ENCODE peak calls at places on chromosomes 13 and 19, in seven cellular contexts. N is upper lobe of left lung, D is adrenal gland, L is upper lobe of right lung, E is dorsolateral prefrontal cortex, Y is heart right ventricle, G is psoas muscle. F is an unnamed sample. For H3K27me3, the result is how much of the 10 kb centered on the place peaks cover.

GRCh38 chr19:14175351-14175792 is 30.6 kb downstream of the ADGRL1 start:
- DNase-seq in N (no peak), D (no peak), G (no peak), Y (no peak), E (no peak), L (no peak), F (no peak)

GRCh38 chr13:51154029-51154555 is 43.0 kb upstream of the C13orf42 start:
- DNase-seq in Y (no peak), N (no peak), G (no peak), E (no peak), L (no peak), D (peak), F (no peak)

GRCh38 chr19:52659013-52659412 is 20.9 kb upstream of the ZNF83 start:
- DNase-seq in D (no peak), N (no peak), Y (no peak), E (no peak), G (no peak), L (no peak), F (no peak)

GRCh38 chr19:3471954-3472655 is 8.2 kb downstream of the SMIM24 start:
- DNase-seq in E (no peak), G (peak), D (no peak), L (peak), Y (peak), N (no peak), F (peak)

GRCh38 chr19:18985257-18985656 is 44.2 kb upstream of the HOMER3 start:
- DNase-seq in Y (no peak), E (no peak), G (no peak), L (no peak), D (peak), N (peak), F (no peak)

GRCh38 chr13:87680298-87680697 is 9.1 kb downstream of the SLITRK5 start:
- DNase-seq in D (no peak), Y (no peak), E (no peak), N (no peak), G (no peak), L (no peak), F (no peak)

GRCh38 chr13:74325106-74325505 is 190.9 kb upstream of the KLF12 start:
- DNase-seq in D (peak), Y (no peak), E (no peak), G (no peak), L (no peak), N (no peak), F (no peak)

GRCh38 chr19:33552191-33552927 is 30.8 kb upstream of the PEPD start:
- DNase-seq in L (peak), Y (no peak), D (no peak), E (peak), G (no peak), N (no peak), F (no peak)

GRCh38 chr19:46159418-46159817 is 11.4 kb downstream of the IGFL2 start:
- DNase-seq in D (no peak), E (no peak), Y (no peak), G (no peak), N (no peak), L (no peak), F (no peak)

GRCh38 chr19:16062789-16063188 is 13.5 kb upstream of the TPM4 start:
- DNase-seq in E (no peak), N (peak), L (peak), Y (peak), G (peak), D (peak), F (peak)

GRCh38 chr19:54600228-54600627 is 6.8 kb downstream of the LILRA1 start:
- DNase-seq in G (no peak), E (no peak), N (no peak), Y (no peak), L (no peak), D (no peak), F (no peak)

GRCh38 chr19:53540091-53540490 is 2.1 kb downstream of the ZNF331 start:
- DNase-seq in Y (no peak), D (no peak), L (no peak), E (no peak), G (no peak), N (no peak), F (no peak)

GRCh38 chr19:9362905-9363304 is at the start of gene ZNF177:
- DNase-seq in G (no peak), D (no peak), Y (no peak), N (no peak), E (peak), L (no peak), F (no peak)

GRCh38 chr19:4636151-4636717 is 3.1 kb upstream of the TNFAIP8L1 start:
- DNase-seq in Y (peak), N (peak), L (peak), G (peak), D (peak), E (no peak), F (peak)

GRCh38 chr19:3006075-3006767 is 22.9 kb downstream of the TLE2 start:
- DNase-seq in L (no peak), E (no peak), D (no peak), N (no peak), G (no peak), Y (no peak), F (no peak)

GRCh38 chr19:58545286-58546068 is 1.6 kb downstream of the TRIM28 start:
- DNase-seq in D (no peak), Y (no peak), E (no peak), G (no peak), N (no peak), L (no peak), F (no peak)

GRCh38 chr19:35757231-35757748 is 461 bp upstream of the HSPB6 start:
- DNase-seq in L (peak), N (peak), Y (peak), G (peak), E (peak), D (peak), F (no peak)

GRCh38 chr19:45172611-45173208 is 5.3 kb downstream of the TRAPPC6A start:
- DNase-seq in Y (no peak), G (no peak), N (no peak), L (no peak), E (no peak), D (no peak), F (no peak)

GRCh38 chr13:27960362-27961226 is 8.5 kb downstream of the CDX2 start:
- DNase-seq in G (peak), D (peak), E (no peak), Y (peak), L (peak), N (peak), F (no peak)

GRCh38 chr13:101452519-101453485 is at the start of gene ITGBL1:
- DNase-seq in D (no peak), G (peak), L (no peak), Y (peak), N (no peak), E (no peak), F (no peak)

GRCh38 chr13:102814025-102814607 is 15.2 kb downstream of the BIVM start:
- DNase-seq in E (no peak), L (no peak), N (no peak), Y (no peak), D (no peak), G (no peak), F (no peak)

GRCh38 chr13:30881931-30882899 is 23.9 kb upstream of the MEDAG start:
- DNase-seq in L (no peak), E (no peak), D (no peak), Y (no peak), N (no peak), G (no peak), F (no peak)

GRCh38 chr13:110680852-110681251 is 25.1 kb downstream of the CARS2 start:
- DNase-seq in N (no peak), G (no peak), E (no peak), D (no peak), L (no peak), Y (no peak), F (no peak)

GRCh38 chr19:3687774-3688706 is 12.2 kb downstream of the PIP5K1C start:
- DNase-seq in G (no peak), E (no peak), N (peak), Y (no peak), D (no peak), L (no peak), F (peak)

GRCh38 chr13:52450012-52450792 is at the start of gene VPS36:
- DNase-seq in Y (peak), N (peak), L (peak), G (peak), D (peak), E (peak), F (peak)

GRCh38 chr13:21542563-21542962 is 61.4 kb downstream of the MICU2 start:
- DNase-seq in E (no peak), G (no peak), Y (no peak), L (no peak), N (no peak), D (no peak), F (no peak)

GRCh38 chr13:48006396-48006795 is 5.3 kb upstream of the SUCLA2 start:
- DNase-seq in G (no peak), Y (no peak), E (no peak), D (no peak), N (no peak), L (no peak), F (no peak)

DNA sequence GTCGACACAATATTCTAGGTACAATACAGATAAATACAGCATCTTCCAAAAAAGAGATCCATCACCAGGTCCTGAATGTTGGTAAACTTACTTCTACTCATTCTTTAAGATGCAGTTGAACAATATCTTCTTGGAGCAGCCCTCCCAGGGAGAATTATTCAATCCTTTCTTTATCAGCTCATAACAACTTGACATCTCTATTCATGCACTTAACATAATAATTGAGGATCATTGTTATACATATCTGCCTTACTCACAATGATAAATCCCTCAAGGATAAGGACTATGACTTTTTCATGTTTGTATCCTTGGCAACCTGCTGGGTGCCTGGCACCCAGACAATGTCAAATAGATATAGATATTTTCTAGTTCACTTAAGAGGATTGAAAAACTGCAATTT is 219.5 kb downstream of the POU4F1 start:
- DNase-seq in D (no peak), E (no peak), G (no peak), Y (no peak), N (no peak), L (no peak), F (no peak)
- H3K4me3 ChIP-seq in D (no peak), E (no peak), G (no peak), Y (no peak), N (no peak), L (no peak), F (no peak)

DNA sequence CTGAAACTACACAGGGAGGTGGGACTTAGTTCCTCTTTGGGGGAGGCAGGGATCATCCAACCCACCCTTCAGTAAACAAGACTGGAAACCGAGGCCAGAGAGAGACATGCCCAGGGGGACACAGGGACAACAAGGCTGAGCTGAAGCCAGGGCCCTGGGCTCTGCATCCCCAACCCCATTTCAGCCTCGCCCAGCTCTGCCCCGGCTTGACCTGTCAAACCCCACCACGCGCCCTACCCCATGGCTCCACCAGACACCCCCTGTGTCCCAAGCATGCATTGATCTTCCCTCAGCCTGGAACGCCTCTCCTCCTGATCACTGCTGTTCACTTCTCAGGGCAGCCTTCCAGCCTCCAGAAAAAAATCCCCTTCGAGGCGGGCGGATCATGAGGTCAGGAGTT is 2.0 kb upstream of the APC2 start:
- DNase-seq in E (no peak), D (no peak), L (no peak), N (no peak), G (no peak), Y (no peak), F (no peak)
- H3K27me3 ChIP-seq in E (under half), D (half or more), L (half or more), N (half or more), G (half or more), Y (under half), F (half or more)

DNA sequence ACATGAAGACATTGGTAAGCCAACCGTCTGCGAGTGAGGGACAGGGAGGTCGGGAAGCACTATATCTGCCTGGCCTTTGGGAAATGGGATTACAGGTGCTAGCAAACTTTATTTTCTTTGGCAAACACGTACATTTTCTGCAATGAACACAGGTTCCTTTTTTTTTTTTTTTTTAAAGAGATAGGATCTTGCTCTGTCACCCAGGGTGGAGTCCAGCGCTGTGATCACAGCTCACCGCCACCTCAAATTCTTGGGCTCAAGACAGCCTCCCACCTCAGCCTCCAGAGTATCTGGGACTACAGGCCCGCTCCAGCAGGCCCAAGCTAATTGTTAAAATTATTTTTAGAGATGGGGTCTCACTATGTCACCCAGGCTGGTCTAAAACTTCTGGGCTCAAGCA is 24.2 kb downstream of the ELAVL1 start:
- DNase-seq in N (no peak), E (no peak), D (no peak), Y (no peak), G (no peak), L (no peak), F (no peak)
- H3K4me3 ChIP-seq in N (no peak), E (no peak), D (no peak), Y (no peak), G (no peak), L (no peak), F (no peak)

GRCh38 chr19:29516358-29516725 is 9.5 kb upstream of the VSTM2B start:
- DNase-seq in N (no peak), Y (no peak), L (peak), D (no peak), E (peak), G (no peak), F (no peak)

GRCh38 chr19:29514525-29515232 is 11.1 kb upstream of the VSTM2B start:
- DNase-seq in Y (no peak), D (no peak), G (no peak), E (peak), N (no peak), L (no peak), F (no peak)

GRCh38 chr19:29515233-29515619 is 10.6 kb upstream of the VSTM2B start:
- DNase-seq in G (no peak), N (no peak), D (no peak), Y (no peak), L (peak), E (peak), F (no peak)

GRCh38 chr19:29516821-29517395 is 8.9 kb upstream of the VSTM2B start:
- DNase-seq in N (no peak), E (peak), Y (no peak), L (peak), G (no peak), D (no peak), F (no peak)

DNA sequence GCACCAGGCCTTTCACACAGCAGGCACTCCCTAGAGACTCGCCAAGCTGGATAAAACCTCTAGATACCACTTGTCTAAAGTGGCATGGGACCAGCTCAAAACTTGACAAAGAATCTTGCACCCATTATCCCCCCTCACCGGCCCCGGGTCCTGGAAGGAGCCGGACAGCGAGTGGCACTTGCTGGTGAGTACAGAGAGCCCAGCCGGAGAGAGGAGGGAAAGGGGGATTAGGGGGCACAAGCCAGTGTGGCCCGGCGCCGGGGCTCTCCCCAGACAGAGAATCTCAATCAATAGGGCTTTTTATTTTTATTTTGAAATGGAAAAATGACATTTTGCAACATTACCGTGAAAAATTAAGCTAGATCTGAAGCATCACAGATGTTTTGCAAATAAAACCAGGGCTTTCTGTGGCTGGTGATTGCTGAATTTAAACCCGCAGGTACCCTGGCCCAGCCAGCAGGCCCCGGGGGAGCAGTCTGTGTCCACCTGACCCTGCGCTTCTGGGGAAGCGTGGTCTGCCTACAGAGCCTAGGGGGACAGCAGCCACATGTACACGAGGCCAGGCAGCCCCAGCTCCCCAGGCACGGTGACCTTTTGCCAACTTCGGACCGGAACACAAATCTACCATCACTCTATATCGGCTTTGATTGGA is 10.0 kb upstream of the VSTM2B start:
- DNase-seq in N (no peak), D (no peak), Y (no peak), G (no peak), E (peak), L (peak), F (no peak)
- H3K27me3 ChIP-seq in N (under half), D (under half), Y (under half), G (under half), E (under half), L (under half), F (under half)

DNA sequence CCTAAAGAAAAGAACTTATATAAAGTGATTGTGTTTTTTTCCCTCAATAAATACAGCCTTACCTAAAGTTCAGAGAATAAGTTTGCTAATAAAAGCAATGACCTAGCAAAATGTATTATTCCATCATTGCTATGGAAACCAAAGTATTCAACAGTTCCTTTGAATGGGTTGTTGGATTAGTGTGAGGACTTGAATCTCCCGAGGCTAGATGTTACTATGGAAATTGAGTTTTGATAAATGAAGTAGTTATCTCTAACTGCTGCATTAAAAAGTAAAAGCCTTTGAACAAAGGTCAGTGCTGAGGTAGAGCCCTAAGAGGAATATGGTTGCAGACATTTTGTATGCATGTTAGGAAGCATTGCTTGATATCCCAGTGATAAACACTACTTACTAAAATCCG is 6.2 kb downstream of the KLF5 start:
- DNase-seq in D (no peak), E (no peak), G (no peak), N (no peak), L (no peak), Y (no peak), F (no peak)
- H3K4me3 ChIP-seq in D (no peak), E (no peak), G (no peak), N (no peak), L (no peak), Y (no peak), F (no peak)

GRCh38 chr13:26759156-26759906 is 1.3 kb downstream of the GPR12 start:
- DNase-seq in Y (no peak), L (no peak), D (no peak), N (no peak), E (no peak), G (no peak), F (no peak)

GRCh38 chr13:26758496-26759155 is 2.0 kb downstream of the GPR12 start:
- DNase-seq in D (no peak), L (no peak), E (no peak), G (no peak), Y (no peak), N (no peak), F (no peak)

GRCh38 chr13:26759907-26760834 is at the start of gene GPR12:
- DNase-seq in D (no peak), E (no peak), Y (no peak), N (no peak), L (no peak), G (no peak), F (no peak)

DNA sequence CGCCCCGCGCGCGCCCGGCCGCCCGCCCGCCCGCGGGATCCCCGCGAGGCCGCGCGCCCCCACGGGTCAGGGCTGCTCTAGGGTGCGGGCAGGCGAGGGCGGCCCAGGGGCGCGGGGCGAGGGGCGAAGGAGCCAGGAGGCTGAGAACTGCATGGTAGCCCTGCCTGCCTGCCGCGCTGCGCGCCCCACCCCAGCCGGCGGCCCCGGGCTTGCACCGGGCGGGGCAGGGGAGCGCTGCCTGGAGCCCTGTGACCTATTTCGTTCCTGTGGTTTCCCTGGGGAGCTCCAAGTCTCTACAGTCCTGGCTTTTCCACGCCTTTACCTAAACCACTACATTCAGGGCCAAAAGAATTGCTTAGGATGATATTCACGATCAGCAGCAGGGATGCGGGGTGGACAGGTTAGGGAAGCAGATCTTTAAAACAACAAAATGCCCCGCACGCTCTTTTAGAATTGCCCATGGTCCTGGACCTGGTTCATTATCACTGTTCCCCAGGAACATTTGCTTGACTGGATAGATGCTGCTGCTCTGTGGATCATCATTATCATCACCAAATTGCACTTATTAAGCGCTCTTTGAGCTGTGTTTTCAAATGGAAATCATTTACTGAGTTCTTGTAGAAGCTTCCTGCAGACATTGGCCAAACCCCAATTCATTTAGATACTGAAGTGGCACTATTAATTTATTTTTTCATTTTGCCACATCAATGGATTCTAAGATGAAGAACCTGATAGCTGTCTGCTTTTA is 423 bp upstream of the GPR12 start:
- DNase-seq in E (no peak), G (no peak), L (no peak), D (no peak), N (no peak), Y (no peak), F (no peak)
- H3K27me3 ChIP-seq in E (under half), G (under half), L (under half), D (half or more), N (under half), Y (under half), F (under half)

GRCh38 chr19:1240925-1241324 is 626 bp upstream of the ATP5F1D start:
- DNase-seq in E (no peak), N (no peak), L (no peak), G (no peak), Y (no peak), D (no peak), F (no peak)
- H3K4me3 ChIP-seq in E (peak), N (no peak), L (peak), G (peak), Y (no peak), D (peak), F (peak)